ENCODE peak calls at places on chromosomes 4 and X, in six cellular contexts. E, D, N, H, A and J are unnamed samples.
A peak's percentile ranks its signal among the peaks of the same experiment; 100 is the strongest.

GRCh38 chr4:98786866-98787265 is 128.5 kb upstream of the TSPAN5 start:
- DNase-seq in A (no peak), H (peak; percentile 38), E (no peak), N (no peak), D (no peak), J (no peak)

GRCh38 chrX:125744914-125745313 is 421.2 kb downstream of the DCAF12L2 start:
- DNase-seq in E (no peak), N (no peak), A (no peak), D (no peak), H (no peak), J (no peak)

GRCh38 chr4:133839326-133839725 is 362.3 kb downstream of the PABPC4L start:
- DNase-seq in N (no peak), H (peak; percentile 12), A (no peak), E (no peak), D (no peak), J (no peak)

GRCh38 chr4:152731997-152732396 is 47.5 kb downstream of the TIGD4 start:
- DNase-seq in D (no peak), A (no peak), E (no peak), N (no peak), H (no peak), J (no peak)

GRCh38 chr4:128519163-128519810 is 231.7 kb upstream of the PGRMC2 start:
- DNase-seq in N (no peak), E (no peak), H (peak; percentile 34), D (no peak), A (peak; percentile 77), J (no peak)

GRCh38 chr4:164706675-164707074 is 47.3 kb upstream of the SMIM31 start:
- DNase-seq in E (no peak), N (no peak), H (no peak), D (no peak), A (no peak), J (no peak)

GRCh38 chrX:68365356-68365755 is 67.9 kb downstream of the OPHN1 start:
- DNase-seq in H (peak; percentile 6), E (no peak), N (no peak), A (no peak), D (no peak), J (no peak)

GRCh38 chr4:167111622-167112021 is 122.7 kb downstream of the SPOCK3 start:
- DNase-seq in N (peak; percentile 72), A (no peak), E (no peak), D (no peak), H (no peak), J (peak; percentile 22)

GRCh38 chrX:129931411-129932136 is 25.6 kb downstream of the UTP14A start:
- DNase-seq in A (peak; percentile 95), E (peak; percentile 55), H (peak; percentile 97), D (peak; percentile 95), N (peak; percentile 68), J (no peak)

GRCh38 chr4:112183252-112183651 is 38.0 kb downstream of the FAM241A start:
- DNase-seq in E (no peak), H (peak; percentile 71), D (no peak), A (no peak), N (peak; percentile 50), J (no peak)

GRCh38 chrX:123185714-123186113 is 1.6 kb downstream of the GRIA3 start:
- DNase-seq in D (no peak), H (no peak), N (no peak), A (no peak), E (no peak), J (no peak)

GRCh38 chrX:8783100-8784098 is 17.8 kb downstream of the FAM9A start:
- DNase-seq in E (no peak), N (no peak), A (no peak), H (peak; percentile 43), D (no peak), J (no peak)

GRCh38 chr4:2981256-2981804 is 18.0 kb downstream of the GRK4 start:
- DNase-seq in N (no peak), A (no peak), E (no peak), H (no peak), D (no peak), J (no peak)

GRCh38 chr4:44017422-44017739 is 431.2 kb downstream of the KCTD8 start:
- DNase-seq in D (no peak), H (no peak), E (no peak), N (no peak), A (no peak), J (no peak)

GRCh38 chrX:153440556-153441135 is 5.2 kb downstream of the TREX2 start:
- DNase-seq in D (no peak), A (no peak), E (no peak), N (peak; percentile 79), H (no peak), J (no peak)

GRCh38 chr4:121696641-121697461 is at the start of gene ANXA5:
- DNase-seq in A (peak; percentile 94), N (peak; percentile 66), E (no peak), H (peak; percentile 94), D (peak; percentile 96), J (no peak)

GRCh38 chrX:154719132-154719675 is 31.7 kb downstream of the GAB3 start:
- DNase-seq in H (peak; percentile 72), E (no peak), N (peak; percentile 90), A (no peak), D (no peak), J (peak; percentile 67)

GRCh38 chr4:163085085-163085484 is 81.6 kb downstream of the NAF1 start:
- DNase-seq in A (no peak), H (no peak), D (no peak), E (no peak), N (no peak), J (no peak)

GRCh38 chr4:40316782-40317635 is 18.1 kb upstream of the CHRNA9 start:
- DNase-seq in E (peak; percentile 78), A (peak; percentile 41), D (no peak), N (peak; percentile 97), H (peak; percentile 96), J (peak; percentile 94)

GRCh38 chr4:48780867-48781219 is 764 bp upstream of the FRYL start:
- DNase-seq in E (no peak), H (peak; percentile 55), A (peak; percentile 32), D (no peak), N (peak; percentile 46), J (no peak)

GRCh38 chr4:183561905-183562304 is 57.0 kb downstream of the ING2 start:
- DNase-seq in E (no peak), A (no peak), H (no peak), N (no peak), D (no peak), J (no peak)
- TF ChIP-seq CTCF in E (no peak), A (no peak), H (no peak), N (no peak), D (no peak), J (no peak)

GRCh38 chr4:143336828-143337599 is at the start of gene GAB1:
- DNase-seq in H (peak; percentile 78), D (peak; percentile 90), N (peak; percentile 58), A (peak; percentile 87), E (no peak), J (no peak)

GRCh38 chr4:143339497-143339896 is 2.8 kb downstream of the GAB1 start:
- DNase-seq in E (no peak), N (no peak), H (no peak), D (no peak), A (no peak), J (no peak)

GRCh38 chr4:143337600-143338287 is 1.1 kb downstream of the GAB1 start:
- DNase-seq in N (no peak), E (no peak), D (peak; percentile 74), H (peak; percentile 65), A (peak; percentile 58), J (no peak)

GRCh38 chr4:143335979-143336827 is 473 bp upstream of the GAB1 start:
- DNase-seq in N (peak; percentile 70), A (peak; percentile 94), D (peak; percentile 96), E (no peak), H (peak; percentile 96), J (no peak)

GRCh38 chr4:143338313-143338712 is 1.6 kb downstream of the GAB1 start:
- DNase-seq in E (no peak), N (peak; percentile 39), D (no peak), A (no peak), H (no peak), J (no peak)
- H3K4me3 ChIP-seq in E (no peak overlapping the region), N (peak overlapping the region; percentile 88), D (peak overlapping the region; percentile 92), A (peak overlapping the region; percentile 93), H (peak overlapping the region; percentile 97), J (peak overlapping the region; percentile 77)

GRCh38 chrX:12811658-12812057 is 20.4 kb downstream of the PRPS2 start:
- DNase-seq in E (no peak), N (no peak), H (no peak), A (no peak), D (no peak), J (no peak)

GRCh38 chrX:12819231-12819630 is 28.0 kb downstream of the PRPS2 start:
- DNase-seq in N (peak; percentile 80), H (no peak), A (no peak), D (no peak), E (no peak), J (no peak)

DNA sequence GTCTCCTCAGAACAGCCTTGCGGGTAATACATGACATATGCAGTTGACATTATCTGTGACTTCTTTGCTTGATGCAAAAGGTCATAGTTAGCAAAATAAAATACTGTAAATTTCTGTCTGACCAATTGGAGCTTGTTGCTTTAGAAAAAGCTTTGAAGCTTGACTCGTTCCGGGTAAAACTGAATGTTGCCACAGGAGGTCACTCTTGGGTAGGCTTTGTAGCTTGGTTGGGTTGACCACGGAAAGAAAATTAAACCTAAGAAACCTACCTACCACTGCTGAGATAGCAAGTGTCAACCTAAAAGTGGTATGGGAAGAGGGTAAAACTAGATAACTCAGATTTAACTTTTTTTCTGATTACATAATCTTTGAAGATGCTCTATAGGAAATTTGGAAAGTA is 23.2 kb downstream of the PRPS2 start:
- DNase-seq in N (peak; percentile 46), H (peak; percentile 67), E (peak; percentile 59), D (no peak), A (no peak), J (no peak)
- TF ChIP-seq CTCF in N (peak; percentile 42), H (peak; percentile 50), E (peak; percentile 69), D (peak; percentile 44), A (peak; percentile 50), J (peak; percentile 59)

DNA sequence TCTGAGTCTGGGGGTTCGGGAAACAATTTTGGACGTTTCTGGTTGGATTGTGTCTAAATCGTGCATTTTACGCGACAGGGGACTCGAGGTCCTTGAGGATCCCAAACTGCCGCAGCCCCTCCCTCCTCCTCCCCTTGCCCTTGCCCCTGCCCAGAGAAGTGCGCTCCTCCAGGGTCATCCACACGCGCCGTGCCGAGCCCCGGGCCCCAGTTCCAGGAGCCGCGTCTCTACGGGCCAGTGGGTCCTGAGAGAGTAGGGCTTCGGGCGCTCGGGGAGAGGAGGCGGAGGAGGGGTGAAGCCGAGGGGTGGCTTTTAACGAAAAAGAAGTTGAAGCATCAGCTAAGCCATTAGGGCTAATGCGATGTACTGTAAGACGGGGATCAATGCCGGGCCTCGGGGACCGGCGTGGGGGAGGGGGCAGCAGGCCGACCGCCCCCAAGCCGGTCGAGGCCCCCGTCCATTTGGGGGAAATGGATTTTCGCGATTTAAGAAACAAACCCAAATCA is 13.9 kb downstream of the HMX1 start:
- DNase-seq in D (no peak), N (no peak), E (no peak), H (no peak), A (peak; percentile 2), J (no peak)
- H3K4me3 ChIP-seq in D (no peak overlapping the region), N (no peak overlapping the region), E (no peak overlapping the region), H (peak overlapping the region; percentile 0), A (no peak overlapping the region), J (no peak overlapping the region)